ENCODE peak calls at places on chromosome 3, in six cellular contexts. G, A, C, Y, S and P are unnamed samples.

GRCh38 chr3:30227571-30228301 is 378.7 kb upstream of the TGFBR2 start:
- DNase-seq in G (no peak), A (peak), C (peak), Y (peak), S (peak), P (no peak)

GRCh38 chr3:141288331-141288990 is 56.8 kb downstream of the PXYLP1 start:
- DNase-seq in G (no peak), A (no peak), C (no peak), Y (no peak), S (peak), P (no peak)

GRCh38 chr3:126025116-126025729 is 56.2 kb downstream of the ROPN1B start:
- DNase-seq in G (no peak), A (no peak), C (no peak), Y (no peak), S (no peak), P (no peak)

GRCh38 chr3:126034481-126035361 is 49.2 kb downstream of the SLC41A3 start:
- DNase-seq in G (no peak), A (peak), C (no peak), Y (no peak), S (peak), P (no peak)

GRCh38 chr3:149808209-149808829 is 4.7 kb upstream of the RNF13 start:
- DNase-seq in G (peak), A (peak), C (peak), Y (peak), S (peak), P (peak)

GRCh38 chr3:195911946-195912270 is 3.6 kb upstream of the TNK2 start:
- DNase-seq in G (no peak), A (no peak), C (no peak), Y (peak), S (peak), P (peak)

GRCh38 chr3:19947549-19948071 is 713 bp downstream of the RAB5A start:
- DNase-seq in G (no peak), A (peak), C (peak), Y (no peak), S (peak), P (peak)

GRCh38 chr3:99854899-99855298 is 37.2 kb downstream of the CMSS1 start:
- DNase-seq in G (no peak), A (no peak), C (no peak), Y (no peak), S (no peak), P (no peak)

GRCh38 chr3:72630614-72631344 is 217.5 kb downstream of the SHQ1 start:
- DNase-seq in G (no peak), A (no peak), C (peak), Y (no peak), S (no peak), P (no peak)

GRCh38 chr3:20073068-20073467 is 32.8 kb downstream of the KAT2B start:
- DNase-seq in G (no peak), A (no peak), C (no peak), Y (no peak), S (no peak), P (no peak)

GRCh38 chr3:88807471-88808090 is 299.8 kb upstream of the EPHA3 start:
- DNase-seq in G (no peak), A (peak), C (peak), Y (no peak), S (peak), P (no peak)

GRCh38 chr3:106813742-106814141 is 563.5 kb upstream of the CCDC54 start:
- DNase-seq in G (no peak), A (peak), C (no peak), Y (no peak), S (no peak), P (no peak)

GRCh38 chr3:52039846-52040245 is 16.5 kb downstream of the DUSP7 start:
- DNase-seq in G (no peak), A (peak), C (no peak), Y (no peak), S (no peak), P (peak)

GRCh38 chr3:160343132-160343531 is 55.9 kb downstream of the IFT80 start:
- DNase-seq in G (no peak), A (peak), C (peak), Y (no peak), S (peak), P (no peak)

GRCh38 chr3:45322616-45323015 is 65.8 kb upstream of the LARS2 start:
- DNase-seq in G (no peak), A (no peak), C (no peak), Y (no peak), S (no peak), P (no peak)

GRCh38 chr3:58175429-58176184 is 35.2 kb downstream of the DNASE1L3 start:
- DNase-seq in G (peak), A (peak), C (no peak), Y (no peak), S (peak), P (peak)

GRCh38 chr3:12938258-12938711 is 96.9 kb upstream of the RPL32 start:
- DNase-seq in G (peak), A (no peak), C (no peak), Y (no peak), S (peak), P (peak)

GRCh38 chr3:62665627-62666433 is 209.4 kb downstream of the CADPS start:
- DNase-seq in G (peak), A (peak), C (peak), Y (no peak), S (peak), P (peak)

GRCh38 chr3:56778904-56779303 is 22.8 kb downstream of the ARHGEF3 start:
- DNase-seq in G (no peak), A (no peak), C (no peak), Y (no peak), S (no peak), P (no peak)

GRCh38 chr3:56775356-56775914 is 26.3 kb downstream of the ARHGEF3 start:
- DNase-seq in G (no peak), A (no peak), C (no peak), Y (no peak), S (peak), P (no peak)

GRCh38 chr3:56773588-56774330 is 28.0 kb downstream of the ARHGEF3 start:
- DNase-seq in G (no peak), A (no peak), C (no peak), Y (no peak), S (no peak), P (no peak)

GRCh38 chr3:56775931-56776461 is 25.8 kb downstream of the ARHGEF3 start:
- DNase-seq in G (no peak), A (no peak), C (no peak), Y (no peak), S (peak), P (no peak)

GRCh38 chr3:56776551-56776950 is 25.2 kb downstream of the ARHGEF3 start:
- DNase-seq in G (no peak), A (no peak), C (no peak), Y (no peak), S (no peak), P (no peak)
- H3K27ac ChIP-seq in G (no peak), A (no peak), C (no peak), Y (no peak), S (no peak), P (no peak)

GRCh38 chr3:71542548-71543370 is 40.8 kb downstream of the FOXP1 start:
- DNase-seq in G (peak), A (peak), C (peak), Y (no peak), S (peak), P (peak)

GRCh38 chr3:71545330-71545729 is 38.2 kb downstream of the FOXP1 start:
- DNase-seq in G (no peak), A (no peak), C (no peak), Y (no peak), S (no peak), P (no peak)

GRCh38 chr3:71541313-71541712 is 42.2 kb downstream of the FOXP1 start:
- DNase-seq in G (no peak), A (peak), C (peak), Y (no peak), S (no peak), P (no peak)

GRCh38 chr3:71546781-71547180 is 36.7 kb downstream of the FOXP1 start:
- DNase-seq in G (no peak), A (no peak), C (no peak), Y (no peak), S (no peak), P (no peak)

DNA sequence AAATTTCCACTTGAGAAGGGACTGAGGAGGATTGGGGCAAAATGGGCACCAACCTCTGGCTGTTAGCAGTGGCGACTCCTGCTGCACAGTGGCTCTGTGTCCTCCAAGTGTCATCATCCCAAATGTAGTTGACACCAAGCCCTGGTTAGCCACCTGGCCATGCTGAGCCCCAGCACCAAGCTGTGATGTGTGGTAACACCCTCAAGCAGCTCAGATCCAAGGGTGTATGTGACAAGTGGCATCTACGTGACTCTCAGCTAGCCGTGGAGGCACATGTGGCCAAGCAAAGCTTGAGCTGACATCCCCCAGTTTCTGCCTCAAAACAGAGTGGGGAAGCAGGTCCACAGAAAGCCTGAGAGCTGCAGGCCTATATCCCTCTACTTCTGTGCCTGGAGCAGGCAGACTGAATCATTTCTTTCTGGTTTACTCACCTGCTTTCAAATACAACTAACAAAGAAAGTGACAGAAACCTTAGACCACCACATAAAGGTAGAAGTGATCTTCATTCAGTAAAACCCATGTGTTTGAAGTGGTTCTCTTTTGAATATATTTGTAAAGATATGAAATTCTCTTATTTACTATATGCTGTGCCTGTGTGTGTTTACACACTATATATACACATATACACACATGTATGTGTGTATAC is 40.0 kb downstream of the FOXP1 start:
- DNase-seq in G (no peak), A (no peak), C (no peak), Y (no peak), S (peak), P (no peak)
- H3K27ac ChIP-seq in G (no peak), A (no peak), C (peak), Y (no peak), S (peak), P (no peak)

GRCh38 chr3:193490989-193491388 is 63.7 kb downstream of the ATP13A4 start:
- DNase-seq in G (no peak), A (no peak), C (no peak), Y (no peak), S (no peak), P (no peak)

GRCh38 chr3:193489949-193490348 is 64.7 kb downstream of the ATP13A4 start:
- DNase-seq in G (no peak), A (no peak), C (no peak), Y (no peak), S (no peak), P (no peak)

GRCh38 chr3:193488741-193489140 is 66.0 kb downstream of the ATP13A4 start:
- DNase-seq in G (no peak), A (no peak), C (no peak), Y (no peak), S (no peak), P (no peak)

DNA sequence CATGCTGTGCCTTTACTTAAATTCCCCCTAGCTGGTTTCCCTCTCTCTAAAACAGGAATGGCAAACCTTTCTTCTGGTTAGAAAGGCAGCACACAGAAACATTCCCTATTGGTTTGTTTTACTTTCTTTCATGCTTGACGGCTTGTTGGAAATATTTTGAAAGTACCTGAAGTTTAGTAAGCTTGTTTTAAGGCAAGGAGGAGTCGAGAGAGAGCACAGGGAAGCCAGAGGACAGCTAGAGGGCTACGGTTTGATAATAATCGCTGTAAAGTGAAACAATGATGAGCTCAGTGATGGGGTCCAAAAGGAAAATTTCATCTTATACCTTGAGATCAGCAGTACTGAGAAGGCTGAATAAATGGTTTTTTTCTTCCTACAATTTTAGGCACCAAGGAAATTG is 64.1 kb downstream of the ATP13A4 start:
- DNase-seq in G (no peak), A (no peak), C (no peak), Y (no peak), S (no peak), P (no peak)
- H3K27ac ChIP-seq in G (no peak), A (no peak), C (no peak), Y (no peak), S (no peak), P (no peak)

GRCh38 chr3:46985588-46985987 is 6.1 kb downstream of the NBEAL2 start:
- DNase-seq in G (no peak), A (no peak), C (no peak), Y (no peak), S (no peak), P (no peak)

GRCh38 chr3:46987485-46988401 is 8.3 kb downstream of the NBEAL2 start:
- DNase-seq in G (no peak), A (no peak), C (no peak), Y (no peak), S (no peak), P (peak)

GRCh38 chr3:46988616-46989015 is 9.2 kb downstream of the NBEAL2 start:
- DNase-seq in G (no peak), A (no peak), C (no peak), Y (no peak), S (no peak), P (no peak)

GRCh38 chr3:46986055-46986730 is 6.7 kb downstream of the NBEAL2 start:
- DNase-seq in G (no peak), A (no peak), C (no peak), Y (no peak), S (no peak), P (no peak)

DNA sequence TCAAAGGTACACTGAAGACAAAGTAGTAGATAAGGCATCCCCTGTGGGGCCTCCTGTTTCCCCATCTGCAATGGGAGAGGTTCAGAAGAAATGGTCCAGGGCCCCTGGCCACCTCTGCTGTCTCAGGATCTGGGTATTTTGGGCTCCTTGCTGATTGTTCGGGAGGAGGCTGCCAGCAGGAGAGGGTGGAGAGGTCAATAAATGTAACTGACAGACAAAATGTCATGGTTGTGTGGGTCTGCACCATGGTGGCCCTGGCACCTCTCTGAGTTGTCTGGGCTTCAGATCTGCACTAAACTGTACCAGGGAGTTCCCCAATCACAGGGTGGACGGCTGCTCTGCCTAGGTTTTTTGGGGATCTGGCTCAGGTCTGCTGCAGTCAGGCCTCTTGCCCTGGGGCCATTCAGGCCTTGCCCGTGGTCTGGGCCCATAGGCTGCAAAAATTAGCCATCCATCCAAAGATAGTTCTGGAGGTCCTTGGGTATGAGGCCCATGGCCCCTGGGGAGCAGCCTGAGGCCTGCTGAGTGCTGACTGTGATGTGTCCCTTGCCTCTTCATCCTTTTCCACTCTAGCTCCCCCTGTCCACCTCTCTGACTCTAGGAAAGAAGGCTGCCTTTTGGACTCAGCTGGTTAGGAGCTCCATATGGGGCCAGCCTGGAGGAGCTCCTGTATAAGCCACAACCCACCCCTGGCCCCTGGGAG is 7.5 kb downstream of the NBEAL2 start:
- DNase-seq in G (no peak), A (no peak), C (no peak), Y (no peak), S (no peak), P (no peak)
- H3K27ac ChIP-seq in G (no peak), A (no peak), C (no peak), Y (no peak), S (no peak), P (no peak)

GRCh38 chr3:23991236-23992050 is 46.4 kb downstream of the NR1D2 start:
- DNase-seq in G (no peak), A (peak), C (peak), Y (no peak), S (peak), P (no peak)

GRCh38 chr3:23993556-23994246 is 48.6 kb downstream of the NR1D2 start:
- DNase-seq in G (no peak), A (no peak), C (no peak), Y (no peak), S (no peak), P (no peak)

GRCh38 chr3:23992051-23992628 is 47.1 kb downstream of the NR1D2 start:
- DNase-seq in G (no peak), A (peak), C (peak), Y (peak), S (peak), P (no peak)

GRCh38 chr3:23996058-23996457 is 51.0 kb downstream of the NR1D2 start:
- DNase-seq in G (no peak), A (peak), C (no peak), Y (no peak), S (peak), P (no peak)

GRCh38 chr3:23994247-23994574 is 49.1 kb downstream of the NR1D2 start:
- DNase-seq in G (no peak), A (no peak), C (no peak), Y (no peak), S (no peak), P (no peak)
- H3K27ac ChIP-seq in G (no peak), A (no peak), C (peak), Y (no peak), S (no peak), P (peak)

GRCh38 chr3:63914312-63914711 is 2.1 kb upstream of the SCAANT1 start:
- DNase-seq in G (peak), A (no peak), C (peak), Y (peak), S (peak), P (no peak)
- H3K27ac ChIP-seq in G (no peak), A (no peak), C (no peak), Y (peak), S (peak), P (no peak)